ENCODE peak calls at places on chromosomes 5 and 9, in four cellular contexts. I is fibroblast of lung, F is keratinocyte, W is mammary epithelial cell. M is an unnamed sample.

GRCh38 chr9:116124472-116125040 is 29.0 kb upstream of the PAPPA start:
- DNase-seq in I (peak), F (no peak), W (peak), M (peak)

GRCh38 chr9:10008101-10008799 is 604.6 kb downstream of the PTPRD start:
- DNase-seq in I (no peak), F (no peak), W (no peak), M (no peak)

GRCh38 chr5:37570597-37570996 is 191.5 kb downstream of the WDR70 start:
- DNase-seq in I (no peak), F (no peak), W (no peak), M (no peak)

GRCh38 chr9:95876595-95876994 is 1.1 kb downstream of the ERCC6L2 start:
- DNase-seq in I (peak), F (no peak), W (peak), M (peak)

GRCh38 chr9:2281803-2282185 is 266.6 kb downstream of the SMARCA2 start:
- DNase-seq in I (no peak), F (no peak), W (no peak), M (no peak)

GRCh38 chr9:77710965-77711657 is 63.0 kb upstream of the GNA14 start:
- DNase-seq in I (no peak), F (no peak), W (no peak), M (no peak)

GRCh38 chr9:4344946-4345345 is 45.1 kb upstream of the GLIS3 start:
- DNase-seq in I (no peak), F (peak), W (peak), M (no peak)

GRCh38 chr9:120353501-120353900 is 226.5 kb downstream of the CDK5RAP2 start:
- DNase-seq in I (peak), F (no peak), W (no peak), M (peak)

GRCh38 chr9:109110326-109111014 is 9.3 kb downstream of the TMEM245 start:
- DNase-seq in I (peak), F (no peak), W (peak), M (peak)

GRCh38 chr9:129851821-129852220 is 16.6 kb downstream of the USP20 start:
- DNase-seq in I (no peak), F (no peak), W (no peak), M (no peak)

GRCh38 chr5:141640051-141640415 is 3.2 kb downstream of the RELL2 start:
- DNase-seq in I (no peak), F (no peak), W (no peak), M (no peak)

GRCh38 chr9:129023036-129023907 is 4.9 kb downstream of the SH3GLB2 start:
- DNase-seq in I (peak), F (no peak), W (peak), M (peak)

GRCh38 chr9:134501266-134502181 is 140.1 kb upstream of the COL5A1 start:
- DNase-seq in I (peak), F (no peak), W (peak), M (no peak)

GRCh38 chr5:76040806-76041205 is 42.4 kb upstream of the SV2C start:
- DNase-seq in I (no peak), F (no peak), W (no peak), M (no peak)

GRCh38 chr9:127612993-127613954 is 1.2 kb downstream of the STXBP1 start:
- DNase-seq in I (peak), F (no peak), W (peak), M (peak)
- TF ChIP-seq EZH2 in I (no peak), F (no peak), W (no peak), M (no peak)

GRCh38 chr5:32444946-32445758 is 612 bp upstream of the ZFR start:
- DNase-seq in I (no peak), F (no peak), W (no peak), M (no peak)
- TF ChIP-seq EZH2 in I (no peak), F (no peak), W (no peak), M (no peak)

GRCh38 chr5:83937837-83938236 is 217.2 kb upstream of the HAPLN1 start:
- DNase-seq in I (no peak), F (no peak), W (no peak), M (no peak)
- TF ChIP-seq EZH2 in I (no peak), F (no peak), W (no peak), M (no peak)

GRCh38 chr9:93960221-93960970 is 5.2 kb upstream of the BARX1 start:
- DNase-seq in I (peak), F (no peak), W (no peak), M (peak)

GRCh38 chr9:93960971-93961841 is 6.1 kb upstream of the BARX1 start:
- DNase-seq in I (no peak), F (no peak), W (no peak), M (no peak)

GRCh38 chr9:93959739-93960154 is 4.6 kb upstream of the BARX1 start:
- DNase-seq in I (peak), F (no peak), W (no peak), M (no peak)

GRCh38 chr9:93958121-93958874 is 3.1 kb upstream of the BARX1 start:
- DNase-seq in I (no peak), F (no peak), W (no peak), M (no peak)

GRCh38 chr9:93958875-93959682 is 3.9 kb upstream of the BARX1 start:
- DNase-seq in I (peak), F (no peak), W (no peak), M (peak)
- TF ChIP-seq EZH2 in I (peak), F (peak), W (peak), M (no peak)

M was measured in GM23248.